ENCODE peak calls at places on chromosomes 6 and 20, in ten cellular contexts. C, U, G, O, N, Y, B, T, I and W are unnamed samples. For H3K27me3, the result is how much of the 10 kb centered on the place peaks cover.

GRCh38 chr20:8601542-8601912 is 467.4 kb upstream of the PLCB4 start:
- DNase-seq in C (no peak), U (no peak), G (no peak), O (no peak), N (no peak), Y (no peak), B (no peak), T (no peak), I (no peak), W (no peak)

GRCh38 chr6:53358440-53359087 is 9.8 kb upstream of the ELOVL5 start:
- DNase-seq in C (no peak), U (no peak), G (peak), O (no peak), N (no peak), Y (no peak), B (no peak), T (no peak), I (no peak), W (no peak)

GRCh38 chr6:14792118-14792955 is 453.5 kb upstream of the JARID2 start:
- DNase-seq in C (no peak), U (no peak), G (no peak), O (peak), N (no peak), Y (no peak), B (no peak), T (no peak), I (no peak), W (no peak)

GRCh38 chr6:71421611-71422010 is 133.0 kb downstream of the OGFRL1 start:
- DNase-seq in C (no peak), U (no peak), G (no peak), O (no peak), N (no peak), Y (no peak), B (no peak), T (no peak), I (no peak), W (no peak)

GRCh38 chr20:44643596-44644383 is 7.7 kb downstream of the ADA start:
- DNase-seq in C (peak), U (no peak), G (peak), O (peak), N (peak), Y (peak), B (peak), T (peak), I (peak), W (no peak)

GRCh38 chr20:51574248-51575033 is 31.9 kb upstream of the NFATC2 start:
- DNase-seq in C (no peak), U (no peak), G (no peak), O (peak), N (no peak), Y (no peak), B (no peak), T (no peak), I (no peak), W (no peak)

GRCh38 chr20:51639206-51639832 is 96.8 kb upstream of the NFATC2 start:
- DNase-seq in C (peak), U (peak), G (peak), O (peak), N (peak), Y (peak), B (peak), T (peak), I (peak), W (peak)

GRCh38 chr6:50720623-50721022 is 7.3 kb downstream of the TFAP2D start:
- DNase-seq in C (no peak), U (no peak), G (no peak), O (peak), N (no peak), Y (no peak), B (peak), T (no peak), I (no peak), W (peak)

GRCh38 chr6:84581494-84582259 is 182.7 kb downstream of the TBX18 start:
- DNase-seq in C (no peak), U (no peak), G (no peak), O (no peak), N (no peak), Y (no peak), B (peak), T (no peak), I (no peak), W (no peak)

GRCh38 chr6:101275251-101275650 is 118.3 kb upstream of the GRIK2 start:
- DNase-seq in C (no peak), U (no peak), G (no peak), O (no peak), N (no peak), Y (no peak), B (no peak), T (no peak), I (no peak), W (no peak)

GRCh38 chr6:166598441-166599138 is 12.1 kb upstream of the RAMACL start:
- DNase-seq in C (no peak), U (no peak), G (no peak), O (no peak), N (peak), Y (no peak), B (peak), T (no peak), I (peak), W (no peak)

GRCh38 chr6:142838821-142839685 is 105.9 kb downstream of the HIVEP2 start:
- DNase-seq in C (no peak), U (no peak), G (no peak), O (peak), N (no peak), Y (peak), B (no peak), T (no peak), I (no peak), W (no peak)

GRCh38 chr6:125511809-125512341 is 210.1 kb upstream of the HDDC2 start:
- DNase-seq in C (no peak), U (no peak), G (no peak), O (peak), N (no peak), Y (peak), B (peak), T (no peak), I (no peak), W (no peak)

GRCh38 chr6:21128601-21129000 is 464.9 kb upstream of the SOX4 start:
- DNase-seq in C (no peak), U (no peak), G (no peak), O (no peak), N (no peak), Y (no peak), B (no peak), T (no peak), I (no peak), W (no peak)

GRCh38 chr6:44269921-44270525 is at the start of gene TMEM151B:
- DNase-seq in C (no peak), U (peak), G (no peak), O (no peak), N (no peak), Y (no peak), B (no peak), T (no peak), I (no peak), W (no peak)

GRCh38 chr6:44266347-44266746 is 996 bp upstream of the NFKBIE start:
- DNase-seq in C (no peak), U (no peak), G (no peak), O (no peak), N (no peak), Y (no peak), B (no peak), T (no peak), I (no peak), W (no peak)

GRCh38 chr6:44269168-44269920 is 906 bp upstream of the TMEM151B start:
- DNase-seq in C (no peak), U (no peak), G (no peak), O (no peak), N (no peak), Y (no peak), B (no peak), T (no peak), I (no peak), W (no peak)

GRCh38 chr6:44267252-44267651 is 1.9 kb upstream of the NFKBIE start:
- DNase-seq in C (no peak), U (no peak), G (no peak), O (no peak), N (no peak), Y (no peak), B (no peak), T (no peak), I (no peak), W (no peak)

DNA sequence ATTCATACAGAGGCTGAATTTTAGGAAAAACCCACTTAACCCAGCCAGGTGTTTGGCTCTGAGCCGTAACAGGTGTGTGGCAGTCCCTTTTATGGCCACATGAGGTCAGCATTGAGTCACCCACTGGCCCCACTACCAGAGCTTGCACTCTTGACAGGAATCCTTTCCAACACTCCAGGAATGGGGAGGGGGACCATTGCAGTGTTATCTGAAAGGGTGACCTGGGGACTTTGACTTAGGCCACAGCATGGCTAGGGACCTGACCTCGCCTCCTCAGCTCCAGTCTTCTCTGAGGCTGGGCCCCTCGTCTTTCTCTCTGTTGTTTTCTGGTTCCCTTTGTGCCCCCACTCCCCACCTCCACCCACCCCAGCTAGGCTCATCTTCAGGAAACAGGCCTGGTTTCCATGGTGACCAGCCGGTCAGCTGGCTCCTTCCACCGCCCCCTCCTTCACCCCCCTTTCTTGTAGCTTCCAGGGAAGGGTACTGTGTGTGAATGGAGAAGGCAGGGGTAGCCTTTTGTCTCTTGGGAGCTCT is 2.1 kb upstream of the TMEM151B start:
- DNase-seq in C (peak), U (no peak), G (peak), O (peak), N (peak), Y (peak), B (peak), T (peak), I (no peak), W (peak)
- H3K27me3 ChIP-seq in C (under half), U (under half), G (under half), O (under half), N (half or more), Y (under half), B (under half), T (under half), I (under half), W (under half)

GRCh38 chr6:63999613-64000012 is 364.0 kb downstream of the PHF3 start:
- DNase-seq in C (no peak), U (no peak), G (no peak), O (no peak), N (no peak), Y (no peak), B (no peak), T (no peak), I (no peak), W (no peak)

GRCh38 chr6:63997217-63997616 is 361.6 kb downstream of the PHF3 start:
- DNase-seq in C (no peak), U (no peak), G (no peak), O (no peak), N (no peak), Y (no peak), B (no peak), T (no peak), I (no peak), W (no peak)

GRCh38 chr6:64000873-64001497 is 365.4 kb downstream of the PHF3 start:
- DNase-seq in C (no peak), U (no peak), G (no peak), O (no peak), N (no peak), Y (no peak), B (no peak), T (no peak), I (no peak), W (no peak)

DNA sequence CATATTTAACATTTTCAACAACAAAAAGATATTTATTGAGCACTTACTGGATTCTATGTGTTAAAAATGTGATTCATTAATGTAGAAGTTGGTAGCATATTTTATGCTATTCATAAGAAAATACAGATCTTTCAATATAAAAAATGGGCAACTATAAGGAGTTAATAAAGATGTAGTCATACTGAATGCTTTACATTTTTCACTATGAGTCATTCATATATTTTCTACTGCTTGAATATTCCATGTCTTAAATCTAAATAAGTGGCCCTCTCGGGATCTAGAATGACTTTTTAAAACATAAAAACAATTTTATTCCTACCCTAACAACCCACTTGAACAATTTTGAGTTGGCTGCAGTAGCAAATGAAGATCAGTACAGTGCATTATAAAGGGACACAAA is 362.1 kb downstream of the PHF3 start:
- DNase-seq in C (no peak), U (no peak), G (no peak), O (peak), N (no peak), Y (no peak), B (no peak), T (no peak), I (no peak), W (no peak)
- H3K27me3 ChIP-seq in C (under half), U (under half), G (under half), O (under half), N (under half), Y (under half), B (under half), T (under half), I (under half), W (under half)

GRCh38 chr6:104956663-104957294 is at the start of gene LIN28B:
- DNase-seq in C (no peak), U (no peak), G (no peak), O (no peak), N (no peak), Y (peak), B (no peak), T (no peak), I (no peak), W (no peak)

GRCh38 chr6:104953410-104953953 is 3.4 kb upstream of the LIN28B start:
- DNase-seq in C (no peak), U (no peak), G (no peak), O (no peak), N (no peak), Y (no peak), B (no peak), T (no peak), I (no peak), W (no peak)

GRCh38 chr6:104955927-104956662 is 812 bp upstream of the LIN28B start:
- DNase-seq in C (no peak), U (no peak), G (no peak), O (no peak), N (no peak), Y (peak), B (no peak), T (no peak), I (no peak), W (no peak)

GRCh38 chr6:104954091-104954797 is 2.7 kb upstream of the LIN28B start:
- DNase-seq in C (no peak), U (no peak), G (no peak), O (no peak), N (no peak), Y (peak), B (no peak), T (no peak), I (no peak), W (no peak)

GRCh38 chr6:104955491-104955890 is 1.4 kb upstream of the LIN28B start:
- DNase-seq in C (no peak), U (no peak), G (no peak), O (no peak), N (no peak), Y (no peak), B (no peak), T (no peak), I (no peak), W (no peak)
- H3K27me3 ChIP-seq in C (half or more), U (under half), G (under half), O (half or more), N (half or more), Y (under half), B (under half), T (under half), I (half or more), W (under half)

DNA sequence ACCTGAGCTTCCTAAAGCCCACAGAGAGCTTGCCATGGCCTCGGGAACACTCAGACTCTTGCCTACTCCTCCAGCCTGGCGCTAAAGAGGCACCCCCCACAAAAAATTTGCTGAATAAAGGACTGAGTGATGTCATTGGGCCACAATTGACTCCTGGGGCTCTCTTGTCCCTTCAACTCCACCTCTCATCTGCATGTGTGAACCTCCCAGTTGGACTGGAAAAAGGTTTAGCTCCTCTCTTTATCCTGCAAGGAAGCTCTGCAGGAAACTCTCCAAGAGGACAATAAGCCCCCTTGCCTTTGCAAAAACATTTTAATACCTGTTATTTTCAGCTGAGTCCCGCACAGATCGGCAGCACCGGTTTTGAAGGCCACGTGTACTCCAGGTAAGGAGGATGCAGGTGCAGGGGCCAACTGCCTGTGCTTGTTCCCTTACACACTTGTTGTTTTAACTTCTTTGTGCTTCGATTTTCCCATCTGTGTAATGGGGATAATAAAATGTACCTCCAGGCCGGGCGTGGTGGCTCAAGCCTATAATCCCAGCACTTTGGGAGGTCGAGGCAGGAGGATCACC is 107.3 kb downstream of the TFAP2C start:
- DNase-seq in C (no peak), U (no peak), G (no peak), O (no peak), N (no peak), Y (no peak), B (no peak), T (no peak), I (no peak), W (no peak)
- H3K27me3 ChIP-seq in C (under half), U (under half), G (under half), O (under half), N (under half), Y (under half), B (under half), T (under half), I (under half), W (under half)

GRCh38 chr6:3357669-3358068 is 98.9 kb downstream of the PSMG4 start:
- DNase-seq in C (no peak), U (no peak), G (no peak), O (no peak), N (no peak), Y (no peak), B (no peak), T (no peak), I (no peak), W (no peak)
- H3K27me3 ChIP-seq in C (under half), U (under half), G (under half), O (under half), N (under half), Y (under half), B (under half), T (under half), I (under half), W (under half)

DNA sequence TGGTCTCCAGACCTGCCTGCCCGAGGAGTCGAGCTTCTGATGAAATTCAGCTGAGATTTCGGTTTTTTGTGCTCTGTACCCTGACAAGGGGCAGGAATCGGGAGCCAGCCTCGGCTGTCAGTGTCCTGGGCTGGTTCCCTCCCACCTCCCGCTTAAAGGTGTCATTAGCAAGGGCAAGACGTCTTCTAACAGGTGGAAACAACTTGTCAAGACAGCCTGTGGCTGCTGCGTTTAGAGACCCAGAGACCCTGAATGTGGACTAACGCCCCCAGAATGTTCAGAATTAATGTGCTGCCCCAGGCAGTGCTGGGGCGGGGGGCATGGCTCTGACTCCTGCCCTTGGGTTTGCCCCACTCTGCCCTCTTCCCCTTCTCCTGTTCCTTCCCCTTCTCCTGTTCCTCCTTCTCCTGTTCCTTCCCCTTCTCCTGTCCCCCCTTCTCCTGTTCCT is 69.7 kb downstream of the PHACTR3 start:
- DNase-seq in C (no peak), U (no peak), G (no peak), O (no peak), N (no peak), Y (no peak), B (no peak), T (no peak), I (no peak), W (no peak)
- H3K27me3 ChIP-seq in C (under half), U (under half), G (under half), O (half or more), N (under half), Y (half or more), B (under half), T (under half), I (under half), W (under half)

GRCh38 chr6:108115598-108116058 is 41.1 kb upstream of the OSTM1 start:
- DNase-seq in C (peak), U (no peak), G (no peak), O (peak), N (no peak), Y (peak), B (peak), T (peak), I (no peak), W (peak)
- H3K27me3 ChIP-seq in C (under half), U (under half), G (half or more), O (under half), N (half or more), Y (half or more), B (half or more), T (under half), I (under half), W (under half)

DNA sequence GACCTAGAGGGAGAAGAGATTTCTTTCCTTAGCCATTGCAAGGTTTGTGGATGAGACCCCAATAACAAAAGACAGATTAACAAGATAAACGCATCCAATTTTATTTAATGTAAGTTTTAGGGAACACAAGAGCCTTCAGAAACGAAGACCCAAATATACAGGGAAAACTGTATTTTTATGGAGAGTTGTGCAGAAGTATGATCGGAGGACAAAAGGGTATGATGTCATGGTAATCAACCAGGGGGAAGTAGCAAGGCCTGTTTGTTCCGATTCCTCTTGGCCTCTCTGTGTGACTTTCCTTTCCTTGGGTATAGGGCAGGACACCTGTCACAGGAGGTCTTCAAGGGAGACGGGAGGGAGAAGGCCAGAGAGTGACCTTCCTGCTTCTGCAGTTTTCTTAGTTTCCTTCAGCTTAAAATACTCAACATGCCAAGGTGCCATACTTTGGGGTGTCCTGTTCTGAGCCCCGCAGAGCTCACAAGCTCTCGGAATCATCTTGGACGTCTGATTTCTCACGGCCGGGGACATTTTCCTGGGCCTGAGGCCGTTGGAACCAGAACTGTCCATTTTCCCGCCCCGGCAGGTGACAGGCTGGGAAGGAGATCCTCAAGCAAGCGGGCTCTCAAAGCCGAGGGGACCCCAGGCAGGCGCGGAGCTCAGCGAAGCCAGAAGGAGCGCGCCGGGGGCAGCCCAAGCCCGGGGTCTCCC is 21.7 kb downstream of the TMC2 start:
- DNase-seq in C (no peak), U (no peak), G (no peak), O (no peak), N (no peak), Y (no peak), B (no peak), T (no peak), I (no peak), W (no peak)
- H3K27me3 ChIP-seq in C (under half), U (under half), G (under half), O (half or more), N (half or more), Y (under half), B (half or more), T (under half), I (under half), W (under half)